ENCODE peak calls at places on chromosomes 6 and 20, in five cellular contexts. S, J, A, F and T are unnamed samples.

GRCh38 chr6:137236581-137237355 is 17.6 kb upstream of the IFNGR1 start:
- DNase-seq in S (no peak), J (no peak), A (no peak), F (no peak), T (no peak)

GRCh38 chr6:30077218-30077617 is 1.6 kb upstream of the RNF39 start:
- DNase-seq in S (no peak), J (no peak), A (no peak), F (no peak), T (no peak)

GRCh38 chr6:144378437-144378836 is 93.3 kb downstream of the UTRN start:
- DNase-seq in S (no peak), J (no peak), A (no peak), F (no peak), T (no peak)

GRCh38 chr20:11796041-11796440 is 121.7 kb upstream of the BTBD3 start:
- DNase-seq in S (no peak), J (no peak), A (no peak), F (no peak), T (no peak)

GRCh38 chr6:30518505-30518850 is 29.2 kb downstream of the HLA-E start:
- DNase-seq in S (peak; percentile 20), J (no peak), A (no peak), F (no peak), T (no peak)

GRCh38 chr6:4577406-4577805 is 198.8 kb upstream of the CDYL start:
- DNase-seq in S (no peak), J (peak; percentile 36), A (no peak), F (no peak), T (no peak)

GRCh38 chr6:130936933-130937332 is 109.7 kb downstream of the SMLR1 start:
- DNase-seq in S (peak; percentile 46), J (no peak), A (no peak), F (no peak), T (no peak)

GRCh38 chr6:106309024-106309423 is 16.5 kb downstream of the ATG5 start:
- DNase-seq in S (no peak), J (no peak), A (no peak), F (no peak), T (no peak)

GRCh38 chr6:91298543-91299145 is 711.8 kb upstream of the MAP3K7 start:
- DNase-seq in S (no peak), J (no peak), A (no peak), F (no peak), T (no peak)

GRCh38 chr6:156790711-156791110 is 13.5 kb downstream of the ARID1B start:
- DNase-seq in S (no peak), J (no peak), A (no peak), F (no peak), T (no peak)

GRCh38 chr6:38095054-38095453 is 275.5 kb downstream of the ZFAND3 start:
- DNase-seq in S (peak; percentile 26), J (no peak), A (no peak), F (no peak), T (no peak)

GRCh38 chr20:577167-577791 is 32.8 kb downstream of the TCF15 start:
- DNase-seq in S (peak; percentile 70), J (no peak), A (no peak), F (no peak), T (no peak)

GRCh38 chr6:170424634-170425126 is 118.1 kb downstream of the FAM120B start:
- DNase-seq in S (no peak), J (no peak), A (no peak), F (no peak), T (no peak)

GRCh38 chr6:445571-446417 is 54.2 kb downstream of the IRF4 start:
- DNase-seq in S (no peak), J (no peak), A (no peak), F (no peak), T (no peak)

GRCh38 chr6:108309844-108310243 is 15.0 kb downstream of the AFG1L start:
- DNase-seq in S (no peak), J (no peak), A (no peak), F (no peak), T (no peak)

GRCh38 chr6:43749461-43749860 is 20.6 kb upstream of the VEGFA start:
- DNase-seq in S (no peak), J (no peak), A (no peak), F (no peak), T (no peak)

GRCh38 chr6:170266061-170266825 is 24.6 kb downstream of the DLL1 start:
- DNase-seq in S (no peak), J (no peak), A (peak; percentile 21), F (no peak), T (no peak)

GRCh38 chr20:40673442-40673841 is 15.6 kb downstream of the MAFB start:
- DNase-seq in S (no peak), J (peak; percentile 46), A (no peak), F (no peak), T (no peak)

GRCh38 chr6:6612308-6612707 is 23.8 kb downstream of the LY86 start:
- DNase-seq in S (no peak), J (no peak), A (no peak), F (no peak), T (no peak)

GRCh38 chr6:53647437-53648094 is 18.0 kb downstream of the KLHL31 start:
- DNase-seq in S (no peak), J (no peak), A (no peak), F (no peak), T (no peak)

GRCh38 chr6:13848553-13849150 is 34.3 kb upstream of the MCUR1 start:
- DNase-seq in S (no peak), J (no peak), A (no peak), F (no peak), T (no peak)

GRCh38 chr20:42646250-42646649 is 543.5 kb downstream of the PTPRT start:
- DNase-seq in S (no peak), J (no peak), A (no peak), F (no peak), T (no peak)

GRCh38 chr20:59560588-59561227 is 43.6 kb upstream of the PHACTR3 start:
- DNase-seq in S (peak; percentile 46), J (no peak), A (no peak), F (no peak), T (no peak)
- TF ChIP-seq CTCF in S (peak; percentile 38), J (peak; percentile 14), A (peak; percentile 50), F (peak; percentile 48), T (peak; percentile 58)

DNA sequence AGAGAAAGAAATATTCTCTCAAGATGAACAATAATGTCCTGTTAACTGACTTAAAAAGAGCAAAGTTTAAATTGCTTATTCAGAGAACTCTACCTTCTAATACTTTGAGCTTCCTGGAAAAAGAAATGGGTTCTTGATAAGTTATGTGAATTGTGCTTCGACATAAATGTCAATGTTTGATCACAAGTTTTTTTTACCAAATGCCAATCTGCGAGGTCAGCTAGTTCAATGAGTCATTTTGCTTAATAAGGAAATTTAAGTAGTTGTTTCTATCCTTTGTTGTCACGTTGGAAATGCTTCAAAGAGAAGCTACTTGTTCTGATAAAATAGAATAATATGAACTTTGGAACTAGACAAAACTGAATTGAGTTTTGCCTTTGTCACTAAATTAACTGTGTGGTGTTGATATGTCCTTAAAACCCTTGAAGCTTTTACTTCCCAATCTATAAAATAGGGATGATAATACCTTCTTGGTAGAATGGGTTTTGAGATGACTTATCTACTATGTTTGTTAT is 642.1 kb upstream of the FLRT3 start:
- DNase-seq in S (peak; percentile 99), J (no peak), A (no peak), F (no peak), T (no peak)
- H3K27me3 ChIP-seq in S (no peaks in the 10 kb centered on the region), J (no peaks in the 10 kb centered on the region), A (no peaks in the 10 kb centered on the region), F (no peaks in the 10 kb centered on the region), T (no peaks in the 10 kb centered on the region)

GRCh38 chr6:26031595-26032386 is 55.4 kb upstream of the HFE start:
- DNase-seq in S (peak; percentile 100), J (peak; percentile 75), A (peak; percentile 71), F (peak; percentile 66), T (peak; percentile 73)
- TF ChIP-seq CTCF in S (peak; percentile 52), J (no peak), A (peak; percentile 26), F (no peak), T (no peak)

GRCh38 chr6:45415778-45416518 is 38.2 kb upstream of the SUPT3H start:
- DNase-seq in S (no peak), J (no peak), A (no peak), F (no peak), T (no peak)

GRCh38 chr6:45415315-45415714 is 37.6 kb upstream of the SUPT3H start:
- DNase-seq in S (no peak), J (no peak), A (no peak), F (no peak), T (no peak)

GRCh38 chr6:45419574-45420082 is 41.9 kb upstream of the SUPT3H start:
- DNase-seq in S (peak; percentile 42), J (peak; percentile 66), A (peak; percentile 83), F (peak; percentile 84), T (peak; percentile 85)

GRCh38 chr6:45417461-45417860 is 39.7 kb upstream of the SUPT3H start:
- DNase-seq in S (no peak), J (no peak), A (no peak), F (no peak), T (no peak)

DNA sequence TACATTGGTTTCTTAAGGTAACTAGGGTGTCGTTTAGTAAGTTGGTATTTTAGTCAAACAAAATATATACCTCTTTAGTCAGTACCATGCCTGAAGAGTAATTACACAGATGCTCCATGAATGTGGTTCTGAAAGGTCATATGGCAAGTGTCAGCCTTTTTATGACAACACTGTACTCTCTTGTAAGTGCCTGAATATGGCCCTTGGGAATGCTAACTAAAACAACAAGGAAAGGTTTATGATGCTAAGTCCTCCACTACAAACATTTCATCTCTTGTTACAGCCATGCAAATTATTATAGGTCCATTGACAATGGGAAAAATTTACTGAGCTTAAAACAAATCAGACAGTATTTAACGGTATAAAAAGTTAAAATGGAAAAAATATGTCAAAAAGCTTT is 39.0 kb upstream of the SUPT3H start:
- DNase-seq in S (no peak), J (no peak), A (no peak), F (no peak), T (no peak)
- H3K27me3 ChIP-seq in S (peaks cover 9% of the 10 kb centered on the region), J (peaks cover 25% of the 10 kb centered on the region), A (peaks cover 36% of the 10 kb centered on the region), F (peaks cover 14% of the 10 kb centered on the region), T (peaks cover 38% of the 10 kb centered on the region)

GRCh38 chr20:17889226-17889625 is 79.4 kb downstream of the SNX5 start:
- DNase-seq in S (peak; percentile 73), J (no peak), A (no peak), F (no peak), T (no peak)
- TF ChIP-seq CTCF in S (peak; percentile 68), J (no peak), A (no peak), F (no peak), T (no peak)

DNA sequence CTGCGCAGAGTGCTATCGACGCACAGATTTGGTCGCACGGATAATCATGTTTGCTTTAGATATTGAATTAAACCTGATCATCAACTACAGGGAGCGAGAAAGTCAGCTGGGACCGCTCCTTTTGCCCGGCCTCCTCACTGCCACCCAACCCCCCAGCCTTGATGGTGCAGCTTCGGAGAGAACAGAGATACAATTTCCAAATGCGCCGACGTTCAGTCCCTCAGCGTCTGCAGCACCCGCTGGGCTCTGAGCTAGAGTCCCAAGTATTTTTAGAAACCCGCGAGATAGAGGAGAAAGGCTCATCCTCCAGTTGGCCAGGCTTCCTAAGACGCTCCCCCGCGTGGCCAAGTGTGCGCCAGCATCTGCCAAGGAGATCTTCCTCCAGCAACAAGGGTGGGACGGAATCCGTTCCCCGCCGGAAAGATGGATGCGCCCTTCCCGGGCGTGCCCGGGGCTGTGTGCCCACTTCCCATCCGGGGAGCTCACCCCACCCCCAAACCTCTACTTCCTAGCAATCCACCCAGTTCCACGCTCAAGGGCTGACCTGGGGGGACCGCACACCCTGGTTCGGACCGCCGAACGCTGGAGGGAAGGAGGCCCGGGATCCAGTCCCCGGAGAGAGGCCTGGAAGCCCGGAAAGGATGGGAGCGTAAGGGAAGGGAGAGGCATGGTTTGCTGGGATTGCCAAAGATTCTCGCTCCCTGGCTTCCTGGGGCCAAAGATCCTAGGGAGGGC is 4.1 kb downstream of the NKX2-2 start:
- DNase-seq in S (no peak), J (no peak), A (peak; percentile 37), F (peak; percentile 40), T (no peak)
- H3K27me3 ChIP-seq in S (peaks cover 23% of the 10 kb centered on the region), J (peaks cover 100% of the 10 kb centered on the region), A (peaks cover 98% of the 10 kb centered on the region), F (peaks cover 3% of the 10 kb centered on the region), T (peaks cover 98% of the 10 kb centered on the region)